ENCODE peak calls at places on chromosomes 5 and 9, in nine cellular contexts. N is ELR, B is activated T-cell treated with anti-CD3 and anti-CD28 coated beads for 1 hour, D is AG08396, R is K562, Y is small intestine, V is foreskin fibroblast, C is breast epithelium, P is posterior cingulate gyrus. T is an unnamed sample.

GRCh38 chr9:16425572-16425971 is 444.9 kb downstream of the BNC2 start:
- DNase-seq in N (peak), B (no peak), Y (no peak), D (no peak), P (no peak), C (no peak), R (no peak), V (peak), T (no peak)

GRCh38 chr5:158487156-158487555 is 612.6 kb downstream of the EBF1 start:
- DNase-seq in R (no peak), V (peak), N (no peak), C (no peak), B (no peak), Y (no peak), P (no peak), D (no peak), T (no peak)

GRCh38 chr9:94806307-94806893 is 79.9 kb downstream of the AOPEP start:
- DNase-seq in P (no peak), B (no peak), Y (no peak), N (no peak), R (no peak), V (no peak), C (no peak), D (no peak), T (no peak)

GRCh38 chr9:68802525-68803015 is 97.5 kb downstream of the PIP5K1B start:
- DNase-seq in N (no peak), P (no peak), D (no peak), Y (peak), V (no peak), C (no peak), R (no peak), B (no peak), T (no peak)

GRCh38 chr5:178674334-178674733 is 47.5 kb upstream of the CLK4 start:
- DNase-seq in B (no peak), Y (no peak), N (no peak), R (no peak), D (no peak), C (no peak), P (no peak), V (no peak), T (no peak)

GRCh38 chr5:43244823-43245565 is 53.0 kb downstream of the NIM1K start:
- DNase-seq in R (no peak), C (no peak), V (no peak), B (no peak), N (no peak), D (no peak), Y (no peak), P (no peak), T (no peak)

GRCh38 chr9:86126998-86127972 is 27.9 kb upstream of the GOLM1 start:
- DNase-seq in B (no peak), Y (peak), D (peak), R (peak), V (peak), N (peak), C (peak), P (peak), T (peak)

GRCh38 chr5:142590451-142591240 is 95.2 kb downstream of the FGF1 start:
- DNase-seq in B (no peak), R (no peak), V (peak), Y (no peak), N (no peak), C (no peak), D (no peak), P (no peak), T (no peak)

GRCh38 chr5:31381299-31381698 is 150.6 kb downstream of the DROSHA start:
- DNase-seq in B (no peak), R (no peak), Y (no peak), P (no peak), C (no peak), V (no peak), N (no peak), D (no peak), T (no peak)

GRCh38 chr5:45847877-45848276 is 151.7 kb upstream of the HCN1 start:
- DNase-seq in V (no peak), D (no peak), P (no peak), N (no peak), C (no peak), Y (no peak), B (no peak), R (no peak), T (no peak)

T was measured in amniotic stem cell.